ENCODE peak calls at places on chromosomes 6 and 20, in four cellular contexts. T, B, O and M are unnamed samples.

GRCh38 chr20:45998761-45999160 is 9.9 kb upstream of the MMP9 start:
- DNase-seq in T (no peak), B (no peak), O (no peak), M (no peak)

GRCh38 chr6:111478749-111479148 is 4.3 kb downstream of the REV3L start:
- DNase-seq in T (peak), B (peak), O (peak), M (peak)

GRCh38 chr20:38139919-38140753 is 24.9 kb downstream of the TGM2 start:
- DNase-seq in T (no peak), B (no peak), O (peak), M (no peak)

GRCh38 chr6:38155144-38155543 is 335.6 kb downstream of the ZFAND3 start:
- DNase-seq in T (no peak), B (no peak), O (peak), M (peak)

GRCh38 chr20:50469796-50470195 is 40.4 kb upstream of the PTPN1 start:
- DNase-seq in T (no peak), B (no peak), O (no peak), M (no peak)

GRCh38 chr6:52993461-52993860 is 1.6 kb downstream of the GSTA4 start:
- DNase-seq in T (no peak), B (no peak), O (peak), M (no peak)

GRCh38 chr20:40489886-40490285 is 199.2 kb downstream of the MAFB start:
- DNase-seq in T (no peak), B (no peak), O (no peak), M (no peak)

GRCh38 chr20:14996883-14997672 is 659.7 kb upstream of the FLRT3 start:
- DNase-seq in T (no peak), B (no peak), O (no peak), M (no peak)

GRCh38 chr6:108947114-108947854 is 99.1 kb downstream of the ARMC2 start:
- DNase-seq in T (no peak), B (no peak), O (no peak), M (peak)

GRCh38 chr6:71239694-71240093 is 48.9 kb upstream of the OGFRL1 start:
- DNase-seq in T (no peak), B (no peak), O (no peak), M (no peak)

GRCh38 chr20:38243617-38244016 is 16.9 kb downstream of the KIAA1755 start:
- DNase-seq in T (no peak), B (no peak), O (no peak), M (no peak)

GRCh38 chr20:50385733-50386640 is 124.2 kb upstream of the PTPN1 start:
- DNase-seq in T (peak), B (no peak), O (no peak), M (peak)

GRCh38 chr6:134678436-134678889 is 271.4 kb downstream of the ALDH8A1 start:
- DNase-seq in T (peak), B (no peak), O (peak), M (peak)

GRCh38 chr6:111892431-111892830 is 19.2 kb upstream of the FYN start:
- DNase-seq in T (no peak), B (no peak), O (peak), M (no peak)

GRCh38 chr6:169859401-169859977 is 108.1 kb downstream of the ERMARD start:
- DNase-seq in T (no peak), B (no peak), O (no peak), M (no peak)

GRCh38 chr6:83853178-83853967 is at the start of gene RIPPLY2:
- DNase-seq in T (no peak), B (no peak), O (peak), M (peak)

GRCh38 chr6:116283191-116283590 is 3.5 kb upstream of the TSPYL1 start:
- DNase-seq in T (no peak), B (no peak), O (no peak), M (no peak)

GRCh38 chr6:5507056-5507722 is 245.9 kb downstream of the FARS2 start:
- DNase-seq in T (no peak), B (peak), O (no peak), M (no peak)

GRCh38 chr6:33417127-33417902 is 592 bp downstream of the CUTA start:
- DNase-seq in T (peak), B (no peak), O (peak), M (peak)

GRCh38 chr6:79467716-79468115 is 69.5 kb downstream of the LCA5 start:
- DNase-seq in T (peak), B (no peak), O (no peak), M (peak)

GRCh38 chr20:25148181-25148981 is 47.1 kb upstream of the ENTPD6 start:
- DNase-seq in T (peak), B (no peak), O (peak), M (peak)

GRCh38 chr6:16741112-16742016 is 19.9 kb downstream of the ATXN1 start:
- DNase-seq in T (no peak), B (no peak), O (no peak), M (peak)

GRCh38 chr6:131765853-131766135 is 42.0 kb upstream of the ENPP1 start:
- DNase-seq in T (no peak), B (no peak), O (no peak), M (no peak)

GRCh38 chr20:38863024-38863851 is 57.7 kb downstream of the PPP1R16B start:
- DNase-seq in T (peak), B (peak), O (no peak), M (no peak)

GRCh38 chr6:81023007-81023582 is 729.4 kb downstream of the TENT5A start:
- DNase-seq in T (peak), B (no peak), O (no peak), M (peak)

GRCh38 chr6:168124921-168125320 is 45.9 kb upstream of the FRMD1 start:
- DNase-seq in T (no peak), B (no peak), O (no peak), M (no peak)

GRCh38 chr6:34067814-34068213 is 78.1 kb downstream of the GRM4 start:
- DNase-seq in T (peak), B (no peak), O (no peak), M (no peak)

GRCh38 chr6:125099211-125100017 is 54.2 kb upstream of the TPD52L1 start:
- DNase-seq in T (peak), B (no peak), O (peak), M (peak)

GRCh38 chr6:55670850-55671413 is 91.9 kb upstream of the HMGCLL1 start:
- DNase-seq in T (no peak), B (no peak), O (no peak), M (no peak)

GRCh38 chr6:52310932-52311331 is 26.4 kb upstream of the MCM3 start:
- DNase-seq in T (no peak), B (no peak), O (no peak), M (no peak)

GRCh38 chr20:57048027-57048869 is 218.2 kb downstream of the BMP7 start:
- DNase-seq in T (peak), B (no peak), O (no peak), M (no peak)

GRCh38 chr6:141169419-141169818 is 963.3 kb upstream of the GJE1 start:
- DNase-seq in T (no peak), B (no peak), O (no peak), M (peak)

GRCh38 chr6:28597217-28597835 is 71.6 kb downstream of the GPX5 start:
- DNase-seq in T (no peak), B (no peak), O (peak), M (peak)

GRCh38 chr20:9103955-9104354 is 35.1 kb downstream of the PLCB4 start:
- DNase-seq in T (no peak), B (no peak), O (no peak), M (no peak)

GRCh38 chr6:87393026-87393622 is 14.6 kb upstream of the CFAP206 start:
- DNase-seq in T (peak), B (no peak), O (peak), M (peak)

GRCh38 chr20:32695089-32695488 is 21.3 kb upstream of the C20orf203 start:
- DNase-seq in T (no peak), B (no peak), O (no peak), M (no peak)

GRCh38 chr6:5781966-5782556 is 224.7 kb downstream of the NRN1 start:
- DNase-seq in T (no peak), B (no peak), O (no peak), M (no peak)

GRCh38 chr20:61125536-61126180 is 126.4 kb upstream of the CDH4 start:
- DNase-seq in T (no peak), B (no peak), O (no peak), M (no peak)

GRCh38 chr6:160344281-160344680 is 3.9 kb upstream of the SLC22A3 start:
- DNase-seq in T (no peak), B (no peak), O (no peak), M (no peak)
- TF ChIP-seq FOS in T (no peak), B (no peak), O (no peak), M (no peak)

DNA sequence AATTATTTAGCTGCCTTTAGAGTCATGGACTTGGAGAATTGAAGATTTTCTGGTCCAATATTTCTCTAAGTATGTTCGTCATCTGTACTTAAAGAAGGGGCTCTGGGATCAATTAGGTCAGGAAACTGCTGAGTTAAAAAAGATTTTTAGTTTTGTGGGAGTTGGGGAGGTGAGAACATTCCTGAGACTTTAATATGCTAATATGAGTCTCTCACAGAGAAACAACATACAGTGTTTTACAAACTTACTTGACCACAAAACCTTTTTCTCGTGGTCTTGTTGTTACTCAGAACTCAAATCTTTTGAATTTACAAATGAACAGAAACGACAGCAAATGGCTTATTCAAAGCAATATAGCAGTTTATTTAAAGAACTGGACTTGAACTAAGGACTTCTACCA is 67.9 kb downstream of the LIN28B start:
- DNase-seq in T (no peak), B (no peak), O (no peak), M (no peak)
- TF ChIP-seq FOS in T (no peak), B (no peak), O (no peak), M (no peak)

DNA sequence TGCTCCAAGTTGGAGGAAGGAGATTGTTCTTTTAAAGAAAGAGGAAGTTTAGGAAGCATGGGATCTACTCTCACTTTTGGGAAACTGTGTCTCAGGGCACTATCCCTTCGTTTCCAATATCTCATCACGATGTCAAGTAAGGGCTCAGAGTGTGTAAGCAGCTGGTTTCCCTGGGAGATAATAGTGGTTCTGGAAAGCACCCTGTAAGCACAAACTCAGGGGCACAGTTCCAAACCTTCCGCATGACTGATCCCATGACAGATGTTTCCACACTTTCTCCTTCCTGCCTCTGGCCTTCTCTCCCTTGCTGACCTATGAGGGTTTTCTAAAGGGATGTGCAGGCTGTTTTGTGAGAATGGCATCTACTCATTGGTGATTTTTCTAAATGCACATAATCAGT is 33.9 kb downstream of the ADTRP start:
- DNase-seq in T (no peak), B (no peak), O (peak), M (peak)
- TF ChIP-seq FOS in T (no peak), B (no peak), O (no peak), M (no peak)

DNA sequence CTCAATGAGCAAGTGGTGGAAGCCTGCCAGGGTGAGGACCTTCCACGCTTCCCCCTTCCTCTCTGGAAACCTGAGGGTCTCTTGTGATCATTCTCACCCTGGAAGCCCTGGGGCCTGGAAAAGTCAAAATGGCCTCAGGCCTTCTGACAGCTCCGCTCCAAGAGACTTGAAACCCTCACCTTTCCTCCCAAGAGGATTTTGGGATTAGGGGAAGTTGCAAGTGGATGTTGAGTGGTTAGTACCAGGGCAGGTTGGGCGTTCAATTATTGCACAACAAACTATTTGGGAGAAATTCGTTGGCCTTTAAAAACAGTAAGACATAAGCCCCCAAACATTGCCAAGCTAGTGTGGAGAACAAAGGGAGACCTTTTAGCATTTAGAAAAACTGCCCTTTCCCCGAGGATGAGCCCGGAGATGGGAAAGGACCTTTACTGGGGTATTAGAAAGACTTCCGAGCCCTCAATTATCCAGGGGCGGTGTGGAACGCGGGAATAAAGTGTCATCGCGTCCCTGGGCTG is 4.7 kb downstream of the NKX2-2 start:
- DNase-seq in T (no peak), B (no peak), O (no peak), M (no peak)
- TF ChIP-seq FOS in T (no peak), B (no peak), O (no peak), M (no peak)

GRCh38 chr6:139882977-139883728 is 508.7 kb upstream of the CITED2 start:
- DNase-seq in T (no peak), B (no peak), O (peak), M (peak)
- TF ChIP-seq FOS in T (no peak), B (no peak), O (no peak), M (no peak)

GRCh38 chr6:27025351-27025750 is 222.2 kb upstream of the PRSS16 start:
- DNase-seq in T (no peak), B (no peak), O (no peak), M (no peak)

GRCh38 chr6:27020553-27020880 is 227.0 kb upstream of the PRSS16 start:
- DNase-seq in T (no peak), B (no peak), O (no peak), M (no peak)

GRCh38 chr6:27023664-27024063 is 223.8 kb upstream of the PRSS16 start:
- DNase-seq in T (no peak), B (no peak), O (no peak), M (no peak)

GRCh38 chr6:27016689-27017088 is 230.8 kb upstream of the PRSS16 start:
- DNase-seq in T (no peak), B (no peak), O (no peak), M (no peak)

DNA sequence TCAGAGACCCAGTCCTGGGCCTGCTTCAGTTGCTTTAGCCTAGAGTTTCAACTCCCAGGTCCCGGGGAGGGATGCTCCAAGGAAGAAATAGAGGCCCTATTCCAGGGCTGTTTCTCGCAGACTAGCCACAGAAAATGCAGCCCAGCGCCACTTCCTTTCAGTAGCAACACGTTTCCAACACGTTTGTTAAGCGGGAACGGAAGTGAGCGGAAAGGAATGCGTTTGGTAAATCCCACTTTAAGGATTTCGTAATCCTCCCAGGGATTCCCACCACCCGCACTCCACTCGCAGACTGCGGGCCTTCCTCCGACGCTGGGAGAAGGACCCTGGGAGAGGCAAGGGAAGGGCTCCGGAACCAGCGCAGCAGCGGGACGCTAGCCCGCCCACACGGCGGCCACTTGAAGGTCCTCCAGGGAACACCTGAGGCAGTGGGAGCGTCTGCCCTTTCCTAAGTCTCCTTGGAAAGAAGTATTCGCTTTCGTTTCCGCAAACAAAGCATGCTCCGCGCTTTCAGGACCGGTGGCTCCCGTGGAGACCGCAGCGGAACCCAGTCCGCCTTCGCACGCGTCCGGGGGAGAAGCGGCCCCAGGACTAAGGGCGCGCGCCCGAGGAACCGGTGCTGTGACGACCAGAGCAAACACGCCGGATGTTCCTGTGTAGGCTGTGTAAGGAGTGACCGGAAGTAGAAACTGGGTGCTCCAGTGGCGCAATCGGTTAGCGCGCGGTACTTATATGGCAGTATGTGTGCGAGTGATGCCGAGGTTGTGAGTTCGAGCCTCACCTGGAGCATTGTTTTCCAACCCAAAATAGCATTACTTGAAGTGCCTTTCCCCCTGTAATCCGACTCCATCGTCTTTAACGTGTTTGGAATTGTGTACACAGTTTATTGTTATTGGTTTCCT is 227.6 kb upstream of the PRSS16 start:
- DNase-seq in T (peak), B (peak), O (peak), M (peak)
- TF ChIP-seq FOS in T (no peak), B (no peak), O (no peak), M (peak)

GRCh38 chr6:149329529-149329928 is 12.0 kb downstream of the TAB2 start:
- DNase-seq in T (no peak), B (no peak), O (no peak), M (no peak)
- TF ChIP-seq FOS in T (no peak), B (no peak), O (no peak), M (no peak)

DNA sequence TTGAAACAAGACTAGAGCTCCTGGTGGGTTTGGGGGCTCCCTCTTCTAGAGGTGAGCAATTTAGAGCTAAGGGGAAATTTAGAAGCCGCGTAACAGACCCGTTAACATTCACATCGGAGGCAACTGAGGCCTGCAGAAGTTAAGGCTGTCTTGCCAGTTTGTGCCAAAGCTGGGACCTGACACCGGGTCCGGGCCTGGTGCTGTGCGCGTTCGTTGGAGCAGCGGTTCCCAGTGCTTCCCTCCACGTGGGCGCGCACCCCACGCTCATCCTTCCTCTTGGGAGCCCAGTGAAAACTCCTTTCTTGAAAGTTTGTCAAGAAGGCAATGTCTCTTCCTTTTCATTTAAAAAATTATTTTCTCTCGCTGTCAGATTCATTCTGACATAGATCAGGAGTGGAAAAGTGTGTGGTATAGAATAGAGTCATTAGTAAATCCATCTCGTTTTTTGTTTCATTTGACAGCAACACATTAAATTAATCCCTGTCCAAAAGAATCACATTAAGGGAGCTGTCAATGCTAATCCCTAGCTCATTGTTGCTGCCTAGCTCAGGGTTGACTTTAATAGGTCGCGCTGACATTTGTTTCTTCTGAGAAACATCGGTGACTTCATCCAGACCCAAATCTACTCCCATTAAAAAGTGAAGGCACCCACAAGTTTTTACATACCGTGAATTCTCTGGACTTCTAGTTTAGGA is 25.3 kb upstream of the MAP3K7 start:
- DNase-seq in T (no peak), B (no peak), O (no peak), M (no peak)
- TF ChIP-seq FOS in T (no peak), B (no peak), O (no peak), M (no peak)

DNA sequence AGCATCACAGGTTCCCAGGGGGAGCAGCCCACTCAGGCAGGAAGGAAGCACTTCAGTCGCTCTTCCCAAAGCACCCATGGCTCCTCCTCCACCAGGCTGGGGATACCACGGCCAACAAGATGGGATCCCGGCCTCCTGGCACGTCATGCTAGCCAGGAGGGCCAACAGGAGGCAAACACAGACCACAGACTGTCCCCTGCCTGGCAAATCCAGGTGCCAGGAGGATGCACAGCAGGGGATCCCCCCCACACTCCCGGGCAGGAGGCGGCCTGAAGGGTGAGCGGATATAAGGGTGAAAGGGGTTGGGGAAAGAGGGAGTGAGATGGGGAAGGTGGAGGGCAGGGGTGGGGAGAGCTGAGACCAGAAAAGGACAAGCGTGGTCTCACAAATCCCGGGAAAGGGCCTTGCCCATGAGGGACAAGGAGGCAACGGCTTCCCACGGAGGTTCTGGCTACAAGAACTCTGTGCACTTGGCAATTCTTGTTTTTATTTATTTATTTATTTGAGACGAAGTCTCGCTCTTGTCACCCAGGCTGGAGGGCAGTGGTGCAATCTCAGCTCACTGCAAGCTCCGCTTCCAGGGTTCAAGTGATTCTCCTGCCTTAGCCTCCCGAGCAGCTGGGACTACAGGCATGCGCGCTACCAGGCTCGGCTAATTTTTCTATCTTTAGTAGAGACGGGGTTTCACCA is 7.2 kb downstream of the PXDC1 start:
- DNase-seq in T (no peak), B (no peak), O (peak), M (no peak)
- TF ChIP-seq FOS in T (no peak), B (no peak), O (no peak), M (no peak)